ENCODE peak calls at places on chromosomes 13 and 19, in five cellular contexts. K is tibial nerve, A is psoas muscle, O is body of pancreas, R is foreskin fibroblast. F is an unnamed sample.

GRCh38 chr19:28971011-28971410 is 241.9 kb downstream of the UQCRFS1 start:
- DNase-seq in A (no peak), R (no peak), K (no peak), O (no peak), F (no peak)

GRCh38 chr13:95185851-95186250 is 115.4 kb downstream of the ABCC4 start:
- DNase-seq in K (no peak), R (no peak), O (no peak), A (no peak), F (no peak)

GRCh38 chr13:27005556-27005955 is 166.1 kb downstream of the USP12 start:
- DNase-seq in R (no peak), K (no peak), A (no peak), O (peak), F (no peak)

GRCh38 chr19:35355851-35356460 is 2.3 kb upstream of the FFAR3 start:
- DNase-seq in A (no peak), O (no peak), K (no peak), R (no peak), F (no peak)

GRCh38 chr13:80835902-80836301 is 495.0 kb upstream of the SPRY2 start:
- DNase-seq in K (no peak), A (no peak), R (no peak), O (no peak), F (no peak)

GRCh38 chr13:45872574-45872973 is 21.0 kb upstream of the SIAH3 start:
- DNase-seq in O (no peak), A (no peak), K (no peak), R (no peak), F (no peak)

GRCh38 chr13:108609353-108609752 is 20.1 kb upstream of the MYO16 start:
- DNase-seq in R (no peak), A (no peak), K (no peak), O (no peak), F (peak)

GRCh38 chr19:3738477-3739220 is 22.8 kb downstream of the APBA3 start:
- DNase-seq in R (no peak), A (no peak), O (no peak), K (no peak), F (no peak)

GRCh38 chr13:101875717-101876393 is 423.4 kb downstream of the ITGBL1 start:
- DNase-seq in O (no peak), K (peak), A (no peak), R (peak), F (no peak)

GRCh38 chr13:73228546-73228945 is 169.7 kb downstream of the KLF5 start:
- DNase-seq in R (no peak), K (no peak), O (no peak), A (no peak), F (no peak)

GRCh38 chr13:34076319-34076718 is 258.4 kb downstream of the RFC3 start:
- DNase-seq in K (no peak), R (peak), A (no peak), O (no peak), F (no peak)

GRCh38 chr13:75258159-75258782 is 223.7 kb downstream of the TBC1D4 start:
- DNase-seq in O (no peak), K (no peak), R (peak), A (no peak), F (peak)

GRCh38 chr13:28636078-28636477 is 22.9 kb upstream of the POMP start:
- DNase-seq in O (no peak), K (no peak), R (peak), A (no peak), F (no peak)

GRCh38 chr13:45626731-45627374 is 11.3 kb upstream of the ERICH6B start:
- DNase-seq in K (no peak), R (no peak), A (no peak), O (no peak), F (no peak)

GRCh38 chr13:33307820-33308219 is 22.3 kb upstream of the STARD13 start:
- DNase-seq in O (no peak), K (no peak), A (no peak), R (no peak), F (no peak)

GRCh38 chr19:38033658-38034150 is 126.7 kb downstream of the SIPA1L3 start:
- DNase-seq in A (no peak), R (no peak), O (no peak), K (no peak), F (no peak)

GRCh38 chr13:34772881-34773280 is 169.2 kb upstream of the NBEA start:
- DNase-seq in A (no peak), K (no peak), R (no peak), O (no peak), F (no peak)

GRCh38 chr19:8607386-8607785 is 3.1 kb downstream of the ADAMTS10 start:
- DNase-seq in A (no peak), K (no peak), O (no peak), R (peak), F (no peak)

GRCh38 chr13:47484564-47484963 is 516.5 kb downstream of the SUCLA2 start:
- DNase-seq in O (no peak), A (no peak), R (peak), K (no peak), F (no peak)

GRCh38 chr13:46124967-46125933 is 20.4 kb upstream of the CPB2 start:
- DNase-seq in A (no peak), R (no peak), K (no peak), O (no peak), F (no peak)

GRCh38 chr13:48860369-48860768 is 115.3 kb upstream of the FNDC3A start:
- DNase-seq in O (no peak), R (no peak), A (no peak), K (no peak), F (no peak)

DNA sequence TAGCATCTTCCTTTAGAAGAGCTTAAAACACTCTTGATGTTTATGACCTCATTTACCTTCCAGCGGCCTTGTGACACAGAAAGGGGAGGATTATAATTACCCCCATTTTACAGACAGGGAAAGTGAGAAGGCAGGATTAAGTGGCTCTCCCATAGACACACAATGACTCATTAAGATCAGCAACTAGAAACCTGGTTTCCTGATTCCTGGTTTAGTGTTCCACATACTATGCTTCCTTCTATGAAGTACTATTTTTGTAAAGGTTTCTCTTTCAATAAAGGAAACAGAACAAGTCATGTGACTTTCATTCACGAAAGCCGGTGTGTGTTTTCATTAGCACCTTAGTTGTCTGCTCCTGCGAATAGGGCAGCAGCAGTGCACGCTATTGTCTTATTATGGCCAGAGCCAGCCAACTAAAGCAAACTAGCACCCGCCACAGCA is 8.3 kb downstream of the IRS2 start:
- DNase-seq in R (no peak), K (no peak), O (peak), A (no peak), F (no peak)
- TF ChIP-seq CTCF in R (no peak), K (no peak), O (no peak), A (no peak), F (no peak)

GRCh38 chr13:111531505-111531904 is 211.1 kb downstream of the TEX29 start:
- DNase-seq in A (no peak), R (no peak), K (no peak), O (peak), F (no peak)
- H3K4me3 ChIP-seq in A (no peak), R (no peak), K (no peak), O (no peak), F (no peak)

GRCh38 chr19:41156207-41156606 is 36.8 kb upstream of the CYP2S1 start:
- DNase-seq in R (peak), A (no peak), K (no peak), O (no peak), F (no peak)
- TF ChIP-seq CTCF in R (peak), A (no peak), K (no peak), O (no peak), F (no peak)

GRCh38 chr19:12983561-12984142 is 11.6 kb upstream of the NFIX start:
- DNase-seq in R (peak), O (peak), A (peak), K (peak), F (no peak)
- H3K4me3 ChIP-seq in R (peak), O (no peak), A (peak), K (no peak), F (peak)

GRCh38 chr13:30892966-30893365 is 13.1 kb upstream of the MEDAG start:
- DNase-seq in K (peak), O (peak), R (no peak), A (peak), F (no peak)
- TF ChIP-seq CTCF in K (peak), O (no peak), R (peak), A (peak), F (no peak)

GRCh38 chr13:23350009-23350408 is 83.5 kb downstream of the SACS start:
- DNase-seq in O (no peak), R (no peak), A (no peak), K (no peak), F (no peak)

GRCh38 chr13:23347601-23348000 is 85.9 kb downstream of the SACS start:
- DNase-seq in A (no peak), R (no peak), O (no peak), K (no peak), F (no peak)

GRCh38 chr13:23352161-23352560 is 81.3 kb downstream of the SACS start:
- DNase-seq in O (no peak), A (no peak), K (no peak), R (no peak), F (no peak)

GRCh38 chr13:23348270-23349126 is 85.0 kb downstream of the SACS start:
- DNase-seq in A (no peak), R (peak), O (no peak), K (no peak), F (no peak)

GRCh38 chr13:23349127-23349897 is 84.2 kb downstream of the SACS start:
- DNase-seq in K (peak), A (no peak), R (peak), O (no peak), F (no peak)
- H3K4me3 ChIP-seq in K (no peak), A (no peak), R (no peak), O (no peak), F (no peak)

GRCh38 chr13:78595819-78596700 is 7.3 kb downstream of the POU4F1 start:
- DNase-seq in R (no peak), O (no peak), A (no peak), K (no peak), F (no peak)
- TF ChIP-seq CTCF in R (no peak), O (no peak), A (no peak), K (no peak), F (no peak)

GRCh38 chr19:695350-695949 is at the start of gene PRSS57:
- DNase-seq in A (no peak), K (no peak), R (no peak), O (no peak), F (no peak)
- H3K4me3 ChIP-seq in A (no peak), K (no peak), R (no peak), O (no peak), F (no peak)

DNA sequence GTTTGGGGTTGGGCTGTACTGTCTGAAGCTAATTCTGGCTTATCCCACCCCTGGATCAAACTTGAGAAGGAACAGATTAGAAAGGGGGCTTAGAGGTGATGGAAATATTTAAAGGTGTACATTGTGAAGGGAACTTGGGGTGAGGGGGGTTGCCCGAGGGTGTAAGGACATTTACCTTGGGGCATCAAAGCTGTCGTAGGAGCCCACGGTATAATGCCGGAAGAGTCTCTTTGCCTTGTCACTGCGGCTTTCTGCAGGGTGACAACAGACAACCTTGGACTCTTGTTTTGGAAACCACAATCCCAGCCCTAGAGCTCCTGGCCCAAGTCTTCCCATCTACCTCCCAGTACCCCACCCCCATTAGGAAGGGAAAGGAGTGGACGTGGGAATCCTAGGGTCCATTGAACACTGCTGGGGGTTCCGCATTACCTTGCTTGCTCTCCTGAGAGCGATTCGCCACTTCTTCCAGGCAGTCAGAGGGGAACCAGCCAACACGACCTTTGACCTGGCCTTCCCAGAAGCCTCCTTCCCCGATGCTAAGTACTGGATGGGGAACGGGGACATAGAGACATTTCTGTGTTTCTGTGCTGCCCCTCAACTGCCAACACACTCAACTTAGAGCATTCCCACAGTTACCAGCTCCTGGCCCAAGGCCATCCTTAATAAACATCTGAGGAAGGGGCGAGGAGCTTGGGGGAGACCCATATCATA is 22.0 kb downstream of the SHANK1 start:
- DNase-seq in K (no peak), R (no peak), A (peak), O (no peak), F (no peak)
- TF ChIP-seq CTCF in K (no peak), R (no peak), A (no peak), O (no peak), F (no peak)

DNA sequence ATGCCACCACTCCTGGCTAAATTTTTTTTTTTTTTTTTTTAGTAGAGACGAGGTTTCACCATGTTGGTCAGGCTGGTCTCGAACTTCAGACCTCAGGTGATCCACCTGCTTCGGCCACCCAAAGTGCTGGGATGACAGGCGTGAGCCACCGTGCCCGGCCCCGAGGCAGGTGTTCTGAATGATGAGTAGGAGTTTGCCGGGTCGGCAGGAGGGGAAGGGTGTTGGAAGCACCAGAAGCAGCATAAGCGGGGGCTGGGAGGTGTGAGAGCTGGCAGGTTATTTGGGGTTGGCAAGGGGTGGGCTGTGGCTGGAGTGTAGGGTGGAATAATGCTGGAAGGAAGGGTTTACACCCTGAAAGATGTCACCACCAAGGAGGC is 1.8 kb downstream of the SPPL2B start:
- DNase-seq in R (no peak), A (no peak), K (no peak), O (no peak), F (no peak)
- H3K4me3 ChIP-seq in R (no peak), A (peak), K (no peak), O (no peak), F (no peak)